ENCODE peak calls at places on chromosome 12, in six cellular contexts. D is tibial artery, N is AG04450, Q is glutamatergic neuron, L is fibroblast of lung, C is HFFc6. R is an unnamed sample.

GRCh38 chr12:74890237-74890599 is 319.4 kb downstream of the KCNC2 start:
- DNase-seq in D (no peak), N (peak; percentile 53), Q (no peak), L (peak; percentile 83), C (peak; percentile 90), R (peak; percentile 72)

GRCh38 chr12:1939745-1940607 is 21.5 kb upstream of the CACNA2D4 start:
- DNase-seq in D (peak; percentile 89), N (peak; percentile 68), Q (peak; percentile 90), L (peak; percentile 83), C (peak; percentile 70), R (peak; percentile 36)

GRCh38 chr12:53428741-53429140 is 5.1 kb downstream of the AMHR2 start:
- DNase-seq in D (no peak), N (no peak), Q (no peak), L (no peak), C (no peak), R (no peak)

GRCh38 chr12:132788375-132789098 is 26.9 kb upstream of the ANKLE2 start:
- DNase-seq in D (no peak), N (no peak), Q (no peak), L (no peak), C (no peak), R (no peak)

GRCh38 chr12:56838602-56839488 is 75.7 kb downstream of the HSD17B6 start:
- DNase-seq in D (no peak), N (no peak), Q (no peak), L (no peak), C (no peak), R (no peak)

GRCh38 chr12:111304642-111305071 is 64.2 kb downstream of the PHETA1 start:
- DNase-seq in D (no peak), N (no peak), Q (peak; percentile 63), L (peak; percentile 8), C (no peak), R (peak; percentile 12)

GRCh38 chr12:107296681-107297086 is 203.3 kb upstream of the CRY1 start:
- DNase-seq in D (no peak), N (no peak), Q (no peak), L (peak; percentile 44), C (no peak), R (no peak)

GRCh38 chr12:241266-241665 is 21.4 kb downstream of the SLC6A13 start:
- DNase-seq in D (no peak), N (no peak), Q (no peak), L (no peak), C (no peak), R (no peak)

GRCh38 chr12:52181757-52182156 is 10.1 kb downstream of the KRT80 start:
- DNase-seq in D (no peak), N (peak; percentile 58), Q (peak; percentile 9), L (peak; percentile 84), C (peak; percentile 68), R (no peak)

GRCh38 chr12:2283910-2284309 is 231.1 kb downstream of the CACNA1C start:
- DNase-seq in D (peak; percentile 26), N (no peak), Q (no peak), L (peak; percentile 67), C (no peak), R (no peak)

GRCh38 chr12:52217223-52217622 is 15.8 kb upstream of the KRT7 start:
- DNase-seq in D (no peak), N (no peak), Q (no peak), L (no peak), C (no peak), R (no peak)

GRCh38 chr12:69484428-69484827 is 14.2 kb downstream of the FRS2 start:
- DNase-seq in D (no peak), N (no peak), Q (no peak), L (no peak), C (no peak), R (no peak)

GRCh38 chr12:102171951-102172350 is 25.7 kb downstream of the PMCH start:
- DNase-seq in D (no peak), N (no peak), Q (no peak), L (peak; percentile 1), C (peak; percentile 18), R (no peak)

GRCh38 chr12:22709292-22709691 is 84.3 kb downstream of the ETNK1 start:
- DNase-seq in D (no peak), N (no peak), Q (no peak), L (peak; percentile 49), C (no peak), R (no peak)

GRCh38 chr12:27472604-27473003 is 26.1 kb downstream of the SMCO2 start:
- DNase-seq in D (no peak), N (no peak), Q (no peak), L (no peak), C (no peak), R (no peak)

GRCh38 chr12:122395319-122395718 is 27.1 kb downstream of the CLIP1 start:
- DNase-seq in D (no peak), N (peak; percentile 54), Q (no peak), L (peak; percentile 79), C (peak; percentile 80), R (peak; percentile 49)

GRCh38 chr12:122029620-122030426 is 8.1 kb downstream of the BCL7A start:
- DNase-seq in D (no peak), N (no peak), Q (no peak), L (no peak), C (no peak), R (no peak)

GRCh38 chr12:31339831-31340622 is 14.1 kb upstream of the SINHCAF start:
- DNase-seq in D (no peak), N (no peak), Q (no peak), L (no peak), C (no peak), R (no peak)

GRCh38 chr12:80187660-80188090 is 88.3 kb downstream of the OTOGL start:
- DNase-seq in D (no peak), N (no peak), Q (no peak), L (peak; percentile 61), C (peak; percentile 34), R (peak; percentile 56)

GRCh38 chr12:110185626-110186025 is 61.5 kb downstream of the IFT81 start:
- DNase-seq in D (no peak), N (no peak), Q (no peak), L (no peak), C (no peak), R (no peak)

DNA sequence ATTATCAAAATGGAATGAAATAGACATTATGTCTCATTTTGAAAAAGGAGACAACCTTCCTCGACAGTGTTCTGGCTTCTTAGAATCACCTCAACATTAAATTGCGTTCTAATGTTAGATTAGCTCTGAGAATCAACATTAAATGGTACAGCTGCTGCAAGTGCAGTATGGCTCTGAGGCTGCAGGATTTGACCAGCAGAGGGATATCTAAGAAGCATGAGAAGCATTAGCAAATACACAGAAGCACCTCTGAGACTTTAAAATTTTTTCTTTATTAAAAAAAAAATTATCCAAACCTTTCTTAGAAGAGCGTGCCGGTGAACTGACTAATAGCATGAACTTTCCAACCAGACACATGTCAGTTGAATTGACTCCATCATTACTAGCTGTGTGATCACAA is 253.4 kb upstream of the LRIG3 start:
- DNase-seq in D (no peak), N (no peak), Q (no peak), L (peak; percentile 17), C (no peak), R (no peak)
- TF ChIP-seq CTCF in D (no peak), N (peak; percentile 55), Q (no peak), L (peak; percentile 34), C (peak; percentile 52), R (peak; percentile 31)

GRCh38 chr12:65121049-65121955 is at the start of gene WIF1:
- DNase-seq in D (no peak), N (no peak), Q (peak; percentile 54), L (peak; percentile 2), C (no peak), R (no peak)
- TF ChIP-seq CTCF in D (no peak), N (peak; percentile 30), Q (peak; percentile 79), L (peak; percentile 16), C (peak; percentile 60), R (peak; percentile 51)

GRCh38 chr12:67702136-67702535 is 53.6 kb downstream of the DYRK2 start:
- DNase-seq in D (no peak), N (no peak), Q (no peak), L (no peak), C (no peak), R (no peak)
- TF ChIP-seq CTCF in D (no peak), N (no peak), Q (no peak), L (no peak), C (no peak), R (no peak)

GRCh38 chr12:43336962-43337555 is 214.9 kb downstream of the ADAMTS20 start:
- DNase-seq in D (no peak), N (no peak), Q (no peak), L (peak; percentile 70), C (peak; percentile 29), R (no peak)
- TF ChIP-seq CTCF in D (peak; percentile 18), N (peak; percentile 66), Q (peak; percentile 45), L (peak; percentile 53), C (peak; percentile 80), R (peak; percentile 36)

GRCh38 chr12:124516850-124517249 is 50.6 kb downstream of the NCOR2 start:
- DNase-seq in D (no peak), N (no peak), Q (no peak), L (no peak), C (no peak), R (no peak)

GRCh38 chr12:124513297-124513867 is 54.0 kb downstream of the NCOR2 start:
- DNase-seq in D (no peak), N (no peak), Q (no peak), L (no peak), C (no peak), R (no peak)

GRCh38 chr12:124514145-124514995 is 53.0 kb downstream of the NCOR2 start:
- DNase-seq in D (no peak), N (no peak), Q (no peak), L (no peak), C (no peak), R (no peak)

GRCh38 chr12:124515981-124516380 is 51.4 kb downstream of the NCOR2 start:
- DNase-seq in D (no peak), N (no peak), Q (no peak), L (no peak), C (no peak), R (no peak)

DNA sequence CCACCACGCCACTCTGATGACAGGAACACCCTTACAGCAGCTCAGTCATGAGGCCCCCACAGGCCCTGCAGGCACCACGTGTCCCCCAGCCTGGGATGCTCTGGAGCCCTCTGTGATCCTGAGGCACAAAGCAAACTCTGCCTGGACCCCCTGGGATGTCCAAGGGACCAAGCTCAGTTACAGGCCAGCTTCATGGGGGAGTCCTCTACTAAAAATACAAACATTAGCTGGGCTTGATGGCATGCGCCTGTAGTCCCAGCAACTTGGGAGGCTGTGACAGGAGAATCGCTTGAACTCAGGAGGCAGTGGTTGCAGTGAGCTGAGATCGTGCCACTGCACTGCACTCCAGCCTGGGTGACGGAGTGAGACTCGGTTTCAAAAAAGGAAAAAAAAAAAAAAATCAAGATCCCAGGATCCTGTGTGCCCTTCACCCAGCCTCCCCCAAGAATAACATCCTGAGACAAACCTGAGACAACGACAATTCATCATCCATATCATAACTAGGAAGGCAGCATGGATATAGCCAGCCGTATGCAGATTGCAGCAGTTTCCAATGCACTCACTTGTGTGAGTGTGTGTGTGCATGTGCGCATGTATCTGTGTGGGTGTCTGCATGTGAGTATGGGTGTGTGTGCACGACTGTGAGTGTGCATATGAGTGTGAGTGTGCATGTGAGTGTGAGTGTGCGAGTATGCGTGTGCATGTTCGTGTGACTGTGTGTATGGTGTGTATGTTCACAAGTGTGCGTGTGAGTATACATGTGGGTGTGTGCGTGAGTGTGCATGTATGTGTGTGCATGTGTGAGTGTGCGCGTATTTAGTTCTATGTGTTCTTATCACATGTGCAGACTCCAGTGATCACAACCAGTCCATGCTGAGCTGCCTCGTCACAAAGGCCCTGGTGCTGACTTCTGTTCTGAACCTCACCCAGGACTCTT is 52.1 kb downstream of the NCOR2 start:
- DNase-seq in D (no peak), N (no peak), Q (no peak), L (no peak), C (no peak), R (no peak)
- TF ChIP-seq CTCF in D (no peak), N (no peak), Q (no peak), L (no peak), C (no peak), R (no peak)